ENCODE peak calls at places on chromosome 21, in seven cellular contexts. J, T, U, K, P, L and M are unnamed samples.
A peak's percentile ranks its signal among the peaks of the same experiment; 100 is the strongest.

GRCh38 chr21:15330872-15331271 is 266.1 kb upstream of the NRIP1 start:
- DNase-seq in J (no peak), T (no peak), U (no peak), K (no peak), P (no peak), L (no peak), M (no peak)

GRCh38 chr21:36194024-36194423 is 37.4 kb downstream of the DOP1B start:
- DNase-seq in J (no peak), T (no peak), U (no peak), K (no peak), P (no peak), L (no peak), M (no peak)

GRCh38 chr21:33115586-33116541 is 45.9 kb downstream of the OLIG1 start:
- DNase-seq in J (no peak), T (no peak), U (no peak), K (no peak), P (no peak), L (no peak), M (no peak)

GRCh38 chr21:40717008-40717407 is 129.9 kb downstream of the DSCAM start:
- DNase-seq in J (no peak), T (no peak), U (no peak), K (no peak), P (no peak), L (no peak), M (no peak)

GRCh38 chr21:34335316-34335715 is 28.5 kb upstream of the KCNE2 start:
- DNase-seq in J (no peak), T (no peak), U (no peak), K (no peak), P (no peak), L (no peak), M (no peak)

GRCh38 chr21:40976198-40977114 is 129.5 kb upstream of the DSCAM start:
- DNase-seq in J (no peak), T (no peak), U (no peak), K (no peak), P (no peak), L (no peak), M (no peak)

GRCh38 chr21:21003701-21004100 is 5.5 kb downstream of the NCAM2 start:
- DNase-seq in J (peak; percentile 31), T (peak; percentile 37), U (peak; percentile 16), K (no peak), P (no peak), L (peak; percentile 6), M (peak; percentile 47)

GRCh38 chr21:41361786-41362604 is at the start of gene MX2:
- DNase-seq in J (no peak), T (peak; percentile 81), U (no peak), K (no peak), P (peak; percentile 91), L (no peak), M (no peak)

GRCh38 chr21:33971492-33972013 is 55.9 kb upstream of the ATP5PO start:
- DNase-seq in J (no peak), T (peak; percentile 22), U (peak; percentile 19), K (no peak), P (no peak), L (no peak), M (no peak)

GRCh38 chr21:15682182-15682895 is 47.4 kb upstream of the USP25 start:
- DNase-seq in J (no peak), T (peak; percentile 76), U (peak; percentile 20), K (no peak), P (no peak), L (no peak), M (no peak)

GRCh38 chr21:37145635-37146111 is 72.6 kb downstream of the TTC3 start:
- DNase-seq in J (no peak), T (peak; percentile 76), U (no peak), K (no peak), P (no peak), L (peak; percentile 19), M (peak; percentile 37)

GRCh38 chr21:32543975-32544374 is 41.3 kb downstream of the TCP10L start:
- DNase-seq in J (no peak), T (no peak), U (no peak), K (no peak), P (no peak), L (no peak), M (no peak)

GRCh38 chr21:34243562-34243961 is 120.2 kb upstream of the KCNE2 start:
- DNase-seq in J (peak; percentile 20), T (peak; percentile 11), U (peak; percentile 16), K (no peak), P (no peak), L (peak; percentile 19), M (peak; percentile 36)

GRCh38 chr21:44593598-44594405 is 1.5 kb upstream of the KRTAP10-6 start:
- DNase-seq in J (no peak), T (peak; percentile 12), U (no peak), K (no peak), P (no peak), L (no peak), M (peak; percentile 68)
- TF ChIP-seq RAD21 in J (no peak), T (no peak), U (no peak), K (no peak), P (no peak), L (no peak), M (peak; percentile 10)

GRCh38 chr21:25722631-25723030 is 12.1 kb downstream of the ATP5PF start:
- DNase-seq in J (no peak), T (no peak), U (no peak), K (no peak), P (no peak), L (no peak), M (no peak)
- TF ChIP-seq RAD21 in J (no peak), T (no peak), U (no peak), K (no peak), P (no peak), L (no peak), M (no peak)

DNA sequence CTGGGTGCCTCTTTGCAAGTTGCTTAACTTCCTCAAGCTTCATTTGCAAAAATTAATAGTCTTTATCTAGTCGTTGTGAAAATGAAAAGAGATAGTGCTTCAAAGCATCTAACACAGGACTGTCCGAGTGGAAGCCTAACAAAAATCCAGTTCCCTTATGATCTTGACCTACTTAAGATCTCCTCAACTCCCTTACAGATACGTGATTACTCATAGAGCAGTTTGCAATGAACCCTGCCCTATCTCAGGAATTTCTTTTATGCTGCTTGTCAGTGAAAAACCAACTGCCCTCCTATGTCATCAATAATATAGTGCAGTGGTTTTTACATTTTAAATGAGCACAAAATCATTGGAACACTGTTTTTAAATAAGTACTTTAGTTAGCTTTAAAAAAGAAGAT is 314.3 kb downstream of the BACH1 start:
- DNase-seq in J (no peak), T (peak; percentile 10), U (no peak), K (no peak), P (no peak), L (no peak), M (peak; percentile 28)
- TF ChIP-seq RAD21 in J (no peak), T (no peak), U (no peak), K (no peak), P (no peak), L (no peak), M (no peak)

GRCh38 chr21:31260790-31261189 is 83.3 kb downstream of the TIAM1 start:
- DNase-seq in J (no peak), T (peak; percentile 19), U (no peak), K (no peak), P (no peak), L (no peak), M (no peak)
- TF ChIP-seq RAD21 in J (no peak), T (no peak), U (no peak), K (no peak), P (no peak), L (no peak), M (no peak)

DNA sequence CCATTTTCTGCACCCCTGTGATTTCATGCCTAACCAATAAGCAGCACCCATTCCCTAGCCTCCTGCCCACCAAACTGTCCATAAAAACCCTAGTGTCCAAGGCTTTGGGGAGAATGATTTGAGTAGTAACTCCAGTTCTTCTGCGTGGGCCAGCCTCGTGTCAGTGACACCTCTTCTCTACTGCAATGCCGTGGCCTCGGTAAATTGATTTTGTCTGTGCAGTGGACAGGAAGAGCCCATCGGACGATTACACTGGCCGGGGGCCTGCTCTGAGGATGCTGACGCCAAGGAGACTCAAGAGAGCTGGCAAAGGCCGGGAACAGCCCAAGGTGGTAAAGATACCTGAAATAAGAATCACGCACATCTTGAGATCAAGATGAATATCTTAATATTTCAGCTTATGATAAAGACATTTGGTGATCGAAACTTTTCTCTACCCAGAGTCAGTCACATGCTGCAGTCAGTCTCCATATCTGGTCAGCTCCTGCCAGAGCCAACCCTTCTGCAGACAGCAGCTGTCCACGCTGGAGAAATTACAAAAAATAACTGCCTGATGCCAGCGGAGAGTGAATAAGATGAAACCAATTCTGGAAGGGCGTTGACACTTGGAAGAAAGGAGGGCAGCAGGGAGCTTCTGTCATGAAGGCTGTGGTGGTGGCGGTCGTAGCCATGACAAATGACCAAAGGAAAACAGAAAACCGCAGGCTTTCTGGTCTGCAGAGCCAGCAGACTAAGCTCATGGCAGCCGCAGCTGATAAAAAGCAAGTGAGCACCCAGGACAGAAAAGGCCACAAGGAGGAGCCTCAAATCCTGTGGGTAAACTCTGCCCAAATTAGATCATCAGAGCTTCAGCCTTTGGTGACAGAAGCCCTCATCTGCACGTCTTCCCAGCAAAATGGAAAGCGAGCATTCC is 29.1 kb downstream of the RSPH1 start:
- DNase-seq in J (no peak), T (peak; percentile 7), U (peak; percentile 19), K (no peak), P (no peak), L (peak; percentile 23), M (peak; percentile 63)
- TF ChIP-seq RAD21 in J (no peak), T (no peak), U (peak; percentile 16), K (peak; percentile 53), P (peak; percentile 56), L (peak; percentile 64), M (peak; percentile 74)

DNA sequence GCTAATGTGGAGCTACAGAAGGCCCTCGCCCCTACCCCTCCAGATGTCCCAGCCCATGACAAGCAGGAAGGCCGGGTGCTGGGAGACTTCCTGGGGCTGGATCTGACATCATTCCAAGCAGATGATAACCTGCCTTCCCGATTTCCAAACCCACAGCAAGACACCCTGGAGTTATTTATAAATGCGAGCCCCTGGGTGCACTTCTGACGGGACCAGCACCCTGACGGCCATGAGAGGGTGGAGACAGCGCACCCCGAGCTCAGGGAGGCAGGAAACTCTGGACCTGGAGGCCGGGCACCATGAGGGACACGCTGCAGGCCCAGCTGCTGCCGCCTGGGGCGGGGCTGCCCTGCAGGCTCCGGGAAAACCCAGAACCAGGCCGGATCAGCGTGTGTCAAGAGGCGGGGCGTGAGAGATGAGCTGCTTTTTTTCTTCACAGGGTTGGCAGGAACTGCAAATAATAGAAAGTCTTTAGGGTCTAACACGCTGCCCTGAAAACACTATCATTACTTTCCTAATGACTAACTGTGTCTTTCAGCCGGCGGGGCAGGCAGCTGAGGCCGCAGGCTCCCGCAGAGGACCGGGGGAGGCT is 2.5 kb upstream of the PCBP3 start:
- DNase-seq in J (no peak), T (peak; percentile 18), U (peak; percentile 30), K (no peak), P (peak; percentile 56), L (no peak), M (no peak)
- TF ChIP-seq RAD21 in J (no peak), T (no peak), U (no peak), K (peak; percentile 22), P (no peak), L (no peak), M (no peak)

GRCh38 chr21:30579351-30579750 is 10.8 kb downstream of the KRTAP22-2 start:
- DNase-seq in J (no peak), T (no peak), U (no peak), K (no peak), P (no peak), L (no peak), M (no peak)
- TF ChIP-seq RAD21 in J (no peak), T (no peak), U (no peak), K (no peak), P (no peak), L (no peak), M (no peak)